ENCODE peak calls at places on chromosomes 12 and 14, in five cellular contexts. M, N, C, K and B are unnamed samples.

GRCh38 chr14:22084393-22085281 is 411.0 kb upstream of the OR4E1 start:
- DNase-seq in K (peak), N (no peak), M (no peak), C (no peak), B (no peak)

GRCh38 chr12:116319851-116320621 is 42.5 kb upstream of the MED13L start:
- DNase-seq in K (peak), C (peak), M (no peak), N (no peak), B (no peak)

GRCh38 chr12:57222286-57223190 is 5.9 kb downstream of the NXPH4 start:
- DNase-seq in K (no peak), M (no peak), N (no peak), C (no peak), B (no peak)

GRCh38 chr14:98512501-98513251 is 759.3 kb downstream of the BCL11B start:
- DNase-seq in K (no peak), M (no peak), N (no peak), C (no peak), B (no peak)

GRCh38 chr12:2498961-2499500 is 295.7 kb upstream of the FKBP4 start:
- DNase-seq in C (no peak), N (no peak), M (no peak), K (no peak), B (no peak)

GRCh38 chr12:120095356-120096135 is 21.0 kb downstream of the RAB35 start:
- DNase-seq in K (no peak), M (no peak), N (no peak), C (no peak), B (no peak)

GRCh38 chr12:70290126-70290525 is 46.9 kb downstream of the CNOT2 start:
- DNase-seq in N (no peak), M (no peak), C (no peak), K (no peak), B (no peak)

GRCh38 chr14:54438703-54439102 is 2.5 kb downstream of the CNIH1 start:
- DNase-seq in M (no peak), K (no peak), N (no peak), C (no peak), B (no peak)

GRCh38 chr14:89455412-89455811 is 38.4 kb upstream of the FOXN3 start:
- DNase-seq in K (peak), N (no peak), C (no peak), M (no peak), B (no peak)

GRCh38 chr12:21615441-21615840 is 10.8 kb upstream of the GYS2 start:
- DNase-seq in N (no peak), K (no peak), C (no peak), M (no peak), B (no peak)

GRCh38 chr14:73620268-73620667 is 8.0 kb downstream of the ACOT6 start:
- DNase-seq in N (peak), C (no peak), K (no peak), M (no peak), B (no peak)

GRCh38 chr14:67722293-67722692 is 20.6 kb downstream of the RDH12 start:
- DNase-seq in K (peak), M (no peak), N (no peak), C (peak), B (no peak)

GRCh38 chr12:91432079-91432478 is 249.5 kb upstream of the DCN start:
- DNase-seq in N (no peak), K (no peak), M (no peak), C (no peak), B (no peak)

GRCh38 chr12:116319316-116319715 is 41.8 kb upstream of the MED13L start:
- DNase-seq in K (no peak), M (no peak), C (no peak), N (no peak), B (no peak)

GRCh38 chr12:89565002-89565401 is 39.2 kb upstream of the POC1B start:
- DNase-seq in C (no peak), K (no peak), M (no peak), N (no peak), B (no peak)

GRCh38 chr12:14390885-14391530 is 25.5 kb downstream of the ATF7IP start:
- DNase-seq in M (no peak), K (no peak), C (no peak), N (no peak), B (no peak)

GRCh38 chr12:97837401-97837800 is 374.8 kb downstream of the RMST start:
- DNase-seq in M (no peak), C (peak), K (peak), N (no peak), B (no peak)

GRCh38 chr12:121038861-121039654 is at the start of gene OASL:
- DNase-seq in N (peak), K (peak), M (peak), C (peak), B (no peak)

GRCh38 chr14:85565862-85566296 is 35.9 kb downstream of the FLRT2 start:
- DNase-seq in N (no peak), M (no peak), C (no peak), K (peak), B (no peak)

GRCh38 chr12:103877934-103878510 is 37.0 kb upstream of the NT5DC3 start:
- DNase-seq in N (no peak), K (peak), M (peak), C (peak), B (no peak)

DNA sequence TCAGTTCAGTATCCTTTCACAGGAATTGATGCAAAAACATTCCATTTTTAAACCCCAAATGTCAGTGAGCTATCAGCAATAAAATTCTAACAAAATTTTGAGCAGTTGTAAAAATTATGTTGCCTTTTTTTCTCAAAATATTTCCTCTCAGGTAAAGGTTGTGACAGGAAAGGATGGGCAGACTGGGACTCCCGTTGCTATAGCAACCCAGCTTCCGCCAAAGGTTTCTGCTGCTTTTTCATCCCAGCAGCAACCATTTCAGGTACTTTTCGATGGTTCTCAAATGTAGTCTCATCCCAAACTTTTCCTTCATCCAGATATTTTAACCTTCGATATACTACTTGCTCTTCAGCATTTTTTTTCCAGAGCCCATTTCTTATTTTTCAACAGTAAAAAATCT is 13.6 kb downstream of the EP400 start:
- DNase-seq in C (no peak), M (no peak), N (no peak), K (no peak), B (no peak)
- H3K27ac ChIP-seq in C (no peak), M (no peak), N (no peak), K (no peak), B (no peak)

GRCh38 chr14:61321385-61322010 is at the start of gene PRKCH:
- DNase-seq in N (peak), C (peak), K (peak), M (peak), B (peak)
- TF ChIP-seq CTCF in N (peak), C (no peak), K (no peak), M (no peak), B (peak)

GRCh38 chr12:92794814-92795213 is 92.0 kb downstream of the PLEKHG7 start:
- DNase-seq in K (no peak), M (no peak), N (no peak), C (no peak), B (no peak)

GRCh38 chr12:92796650-92797049 is 93.9 kb downstream of the PLEKHG7 start:
- DNase-seq in N (no peak), C (no peak), M (no peak), K (no peak), B (no peak)
- H3K27ac ChIP-seq in N (no peak), C (no peak), M (no peak), K (no peak), B (no peak)

GRCh38 chr12:131711551-131712205 is 788 bp downstream of the SFSWAP start:
- DNase-seq in C (no peak), M (no peak), N (no peak), K (no peak), B (no peak)

GRCh38 chr12:131710464-131711457 is at the start of gene SFSWAP:
- DNase-seq in K (peak), N (peak), M (peak), C (peak), B (no peak)

GRCh38 chr12:131714759-131715158 is 3.9 kb downstream of the SFSWAP start:
- DNase-seq in C (no peak), M (no peak), K (no peak), N (no peak), B (no peak)

GRCh38 chr12:131716282-131716681 is 5.4 kb downstream of the SFSWAP start:
- DNase-seq in N (no peak), M (no peak), K (no peak), C (no peak), B (no peak)

GRCh38 chr12:131713349-131713748 is 2.5 kb downstream of the SFSWAP start:
- DNase-seq in M (no peak), K (no peak), C (no peak), N (no peak), B (no peak)
- TF ChIP-seq CTCF in M (no peak), K (no peak), C (no peak), N (no peak), B (no peak)

DNA sequence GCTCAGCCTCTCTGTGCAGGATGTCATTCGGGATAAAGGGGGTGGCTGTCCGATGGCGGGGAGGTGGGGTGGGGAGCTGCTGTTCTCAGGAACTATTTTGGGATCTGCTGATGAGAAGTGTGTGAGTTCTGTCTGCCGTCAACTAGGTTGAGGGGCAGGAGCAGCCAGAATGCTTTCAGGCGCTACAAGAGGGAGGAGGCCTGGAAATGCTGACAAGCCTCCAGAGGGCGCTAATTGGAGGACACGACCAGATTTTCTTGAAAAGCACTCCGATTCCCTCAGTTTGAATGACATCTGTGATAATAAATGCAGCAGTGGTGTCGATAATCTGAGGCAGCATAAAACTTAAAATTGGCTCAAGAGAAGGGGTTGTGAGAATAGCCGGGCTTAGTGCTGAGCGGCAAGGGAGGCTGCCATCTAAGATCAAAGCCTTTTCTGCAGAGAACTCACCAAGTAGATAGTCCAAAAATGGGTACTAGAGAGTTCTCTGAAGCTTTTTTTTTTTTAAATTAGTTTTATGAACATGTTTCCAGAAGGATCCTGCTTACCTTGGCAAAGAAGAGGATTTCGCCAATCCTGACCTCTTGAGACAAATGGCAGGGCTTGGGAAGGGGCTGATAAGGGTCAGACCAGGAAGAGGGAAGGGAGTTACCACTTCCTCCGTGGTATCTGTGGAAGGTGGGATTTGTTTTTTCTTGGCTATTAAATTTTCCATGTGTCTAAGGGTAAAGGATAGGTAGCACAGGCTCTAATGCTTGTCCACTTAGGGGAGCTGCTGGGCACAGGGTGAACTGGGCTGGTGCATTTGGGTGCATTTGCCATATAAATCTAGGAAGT is 94.4 kb downstream of the CRACR2A start:
- DNase-seq in M (peak), K (peak), C (no peak), N (no peak), B (no peak)
- H3K27ac ChIP-seq in M (no peak), K (no peak), C (no peak), N (no peak), B (no peak)

GRCh38 chr12:96015672-96016071 is 19.5 kb upstream of the HAL start:
- DNase-seq in M (no peak), N (no peak), K (no peak), C (no peak), B (no peak)
- TF ChIP-seq CTCF in M (no peak), N (peak), K (no peak), C (no peak), B (peak)

DNA sequence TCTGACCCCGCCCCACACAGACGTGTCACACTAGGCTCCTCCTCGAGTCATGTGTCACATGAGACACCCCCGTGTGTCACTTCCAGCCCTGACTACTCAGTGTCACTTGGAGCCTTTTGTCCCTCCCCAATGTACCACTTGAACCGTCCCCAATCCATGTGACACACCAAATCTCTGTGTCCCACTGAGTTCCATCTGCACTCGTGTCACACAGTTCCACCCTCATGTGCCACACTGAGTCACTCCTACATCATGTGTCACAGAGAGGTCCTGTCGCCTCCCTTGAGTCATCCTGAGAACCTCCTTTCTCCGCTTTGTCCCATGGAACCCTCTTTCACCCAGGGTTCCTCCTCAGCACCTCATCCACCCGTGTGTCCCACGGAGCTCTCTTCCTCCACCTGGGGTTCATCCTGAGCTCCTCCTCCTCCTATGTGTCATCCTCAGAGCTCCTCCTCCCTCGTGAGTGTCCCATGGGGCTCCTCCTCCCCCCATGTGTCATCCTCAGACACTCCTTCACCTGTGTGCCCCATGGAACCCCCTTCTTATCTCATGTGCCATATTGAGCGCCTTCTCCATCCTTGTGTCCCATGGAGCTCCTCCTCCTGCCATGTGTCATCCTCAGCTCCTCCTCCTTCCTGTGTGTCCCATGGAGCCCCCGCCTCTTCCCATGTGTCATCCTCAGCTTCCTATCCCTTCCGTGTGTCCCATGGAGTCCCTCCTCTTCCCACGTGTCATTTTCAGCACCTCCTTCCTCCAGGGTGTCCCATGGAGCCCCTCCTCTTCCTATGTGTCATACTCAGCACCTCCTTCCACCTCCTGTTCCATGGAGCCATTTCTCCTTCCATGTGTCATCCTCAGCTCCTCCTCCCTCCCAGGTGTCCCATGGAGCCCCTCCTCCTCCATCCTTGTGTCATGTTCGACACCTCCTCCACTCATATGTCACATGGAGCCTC is 32.0 kb downstream of the RTL1 start:
- DNase-seq in N (peak), K (no peak), C (no peak), M (no peak), B (no peak)
- H3K27ac ChIP-seq in N (no peak), K (no peak), C (no peak), M (no peak), B (no peak)

DNA sequence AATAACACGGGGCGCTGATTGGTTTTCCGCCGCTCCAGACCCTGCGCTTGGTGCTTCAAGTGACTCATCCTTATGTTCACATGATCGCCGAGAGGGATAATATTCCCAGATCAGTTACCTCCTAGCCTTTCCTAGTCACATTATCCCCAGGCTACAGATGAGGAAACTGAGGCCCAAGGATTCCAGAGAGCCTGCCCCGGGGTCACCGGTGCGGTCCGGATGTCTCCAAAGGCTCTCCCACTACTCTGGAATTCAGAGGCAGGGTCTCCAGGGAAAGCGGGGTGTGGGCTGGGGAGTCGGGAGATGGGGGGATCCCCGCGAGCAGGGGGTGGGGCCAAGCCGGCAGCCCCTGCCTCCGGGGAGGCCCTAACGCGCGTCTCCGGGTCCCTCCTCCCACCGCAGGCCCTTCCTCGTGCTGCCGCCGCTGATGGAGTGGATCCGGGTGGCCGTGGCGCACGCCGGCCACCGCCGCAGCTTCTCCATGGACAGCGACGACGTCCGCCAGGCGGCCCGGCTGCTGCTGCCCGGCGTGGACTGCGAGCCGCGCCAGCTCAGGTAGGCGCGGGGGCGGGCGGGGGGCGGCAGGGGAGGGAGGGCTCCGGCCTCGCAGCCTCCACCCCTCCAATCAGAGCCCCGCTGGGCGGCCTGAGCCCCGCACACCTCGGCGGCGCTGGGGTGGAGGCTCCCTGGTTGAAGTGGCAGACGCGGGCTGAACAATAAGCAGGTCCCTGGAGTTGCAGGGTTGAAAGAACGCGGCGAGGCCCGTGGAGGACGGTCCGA is 104.7 kb upstream of the PWP1 start:
- DNase-seq in C (no peak), N (no peak), K (no peak), M (no peak), B (no peak)
- TF ChIP-seq CTCF in C (no peak), N (no peak), K (no peak), M (no peak), B (no peak)

GRCh38 chr14:91317381-91318313 is 73.1 kb upstream of the GPR68 start:
- DNase-seq in M (peak), K (peak), N (peak), C (peak), B (peak)

GRCh38 chr14:91315844-91316267 is 71.4 kb upstream of the GPR68 start:
- DNase-seq in M (peak), N (no peak), C (no peak), K (no peak), B (no peak)

GRCh38 chr14:91318911-91319310 is 74.4 kb upstream of the GPR68 start:
- DNase-seq in C (no peak), M (no peak), K (no peak), N (no peak), B (no peak)

GRCh38 chr14:91313852-91314251 is 69.3 kb upstream of the GPR68 start:
- DNase-seq in C (no peak), K (no peak), M (no peak), N (no peak), B (no peak)

GRCh38 chr14:91316761-91317160 is 72.3 kb upstream of the GPR68 start:
- DNase-seq in M (no peak), N (no peak), C (no peak), K (no peak), B (no peak)
- H3K27ac ChIP-seq in M (peak), N (peak), C (no peak), K (no peak), B (no peak)

DNA sequence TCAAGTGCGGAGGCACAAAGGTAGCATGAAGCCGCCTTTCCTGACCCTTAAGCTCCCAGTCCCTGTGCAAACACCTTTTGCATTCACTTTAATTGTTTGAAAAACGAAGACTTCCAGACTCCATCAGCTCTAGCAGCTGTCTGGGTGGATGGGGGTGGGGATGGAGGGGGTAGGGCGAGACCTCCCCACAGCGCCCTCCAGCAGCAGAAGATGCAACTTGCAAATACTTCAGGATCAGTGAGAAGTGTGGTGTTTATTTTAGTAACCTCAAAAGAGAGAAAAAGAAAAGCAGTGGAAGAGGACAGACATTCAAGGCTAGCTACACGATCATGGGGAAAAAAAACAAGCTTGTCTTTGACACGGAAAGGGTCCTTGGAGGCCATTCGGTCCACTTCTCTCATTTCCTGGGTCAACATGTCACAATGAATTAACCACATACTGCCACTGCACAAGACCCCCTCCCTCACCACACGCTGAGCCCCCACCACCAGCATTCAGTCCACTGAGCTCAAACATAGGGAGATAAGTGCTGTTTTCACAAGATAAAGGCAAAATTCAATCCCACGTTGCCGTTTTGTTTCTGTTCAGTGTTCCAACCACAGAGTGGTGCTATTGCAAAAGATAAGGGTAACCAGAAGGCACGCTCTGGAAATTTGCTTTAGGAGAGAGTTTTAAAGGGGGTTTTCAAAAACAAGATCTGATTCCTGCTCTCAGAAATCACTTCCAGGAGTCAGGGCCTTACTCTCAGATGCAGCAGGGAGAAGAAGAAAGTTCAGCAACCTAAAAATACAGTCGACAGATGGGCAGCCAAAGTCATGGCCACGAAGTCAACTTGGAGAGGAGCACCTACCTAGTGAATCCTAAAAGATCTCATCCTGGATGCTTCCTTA is 3.3 kb upstream of the NTF3 start:
- DNase-seq in K (no peak), C (no peak), M (no peak), N (no peak), B (no peak)
- TF ChIP-seq CTCF in K (peak), C (peak), M (no peak), N (peak), B (peak)